ENCODE peak calls at places on chromosomes 4 and X, in six cellular contexts. T is stomach, S is adrenal gland, W is body of pancreas, B is sigmoid colon, N is ovary. X is an unnamed sample.

GRCh38 chrX:123846598-123847038 is 13.2 kb upstream of the XIAP start:
- DNase-seq in T (no peak), S (no peak), W (no peak), B (no peak), N (no peak), X (no peak)

GRCh38 chr4:182142146-182143085 is 100.8 kb upstream of the TENM3 start:
- DNase-seq in T (no peak), S (peak; percentile 27), W (no peak), B (no peak), N (no peak), X (no peak)

GRCh38 chr4:8185930-8186329 is 13.2 kb upstream of the SH3TC1 start:
- DNase-seq in T (no peak), S (no peak), W (no peak), B (no peak), N (no peak), X (no peak)

GRCh38 chr4:110624904-110625494 is 2.1 kb upstream of the PITX2 start:
- DNase-seq in T (no peak), S (no peak), W (no peak), B (no peak), N (no peak), X (no peak)

GRCh38 chrX:47629419-47630210 is at the start of gene CFP:
- DNase-seq in T (no peak), S (no peak), W (no peak), B (no peak), N (no peak), X (no peak)

GRCh38 chr4:161237495-161237894 is 926.3 kb downstream of the FSTL5 start:
- DNase-seq in T (no peak), S (no peak), W (no peak), B (no peak), N (no peak), X (no peak)

GRCh38 chrX:154013614-154014360 is 5.9 kb downstream of the IRAK1 start:
- DNase-seq in T (peak; percentile 41), S (no peak), W (no peak), B (no peak), N (peak; percentile 62), X (no peak)

GRCh38 chr4:106194801-106195200 is 121.2 kb downstream of the TBCK start:
- DNase-seq in T (no peak), S (no peak), W (no peak), B (no peak), N (no peak), X (no peak)

GRCh38 chr4:15755321-15755750 is 22.8 kb upstream of the CD38 start:
- DNase-seq in T (no peak), S (no peak), W (no peak), B (no peak), N (no peak), X (no peak)

GRCh38 chr4:17447056-17447455 is 64.8 kb downstream of the QDPR start:
- DNase-seq in T (no peak), S (no peak), W (no peak), B (no peak), N (no peak), X (no peak)

GRCh38 chr4:76002176-76002575 is 5.1 kb downstream of the CXCL9 start:
- DNase-seq in T (no peak), S (no peak), W (no peak), B (no peak), N (no peak), X (no peak)

GRCh38 chrX:103453655-103454054 is 65.6 kb downstream of the RAB40A start:
- DNase-seq in T (no peak), S (no peak), W (no peak), B (no peak), N (no peak), X (no peak)

GRCh38 chr4:57103051-57103450 is 7.1 kb downstream of the IGFBP7 start:
- DNase-seq in T (no peak), S (no peak), W (no peak), B (no peak), N (no peak), X (no peak)

GRCh38 chr4:109729155-109729562 is 711 bp downstream of the PLA2G12A start:
- DNase-seq in T (no peak), S (peak; percentile 38), W (no peak), B (no peak), N (no peak), X (no peak)

GRCh38 chr4:3062466-3062865 is 11.9 kb downstream of the HTT-AS start:
- DNase-seq in T (no peak), S (no peak), W (no peak), B (no peak), N (no peak), X (no peak)

GRCh38 chr4:119300072-119300387 is 21.9 kb downstream of the FABP2 start:
- DNase-seq in T (peak; percentile 33), S (peak; percentile 55), W (peak; percentile 56), B (peak; percentile 78), N (peak; percentile 54), X (no peak)

GRCh38 chr4:119302073-119302832 is 19.7 kb downstream of the FABP2 start:
- DNase-seq in T (no peak), S (peak; percentile 19), W (no peak), B (no peak), N (no peak), X (no peak)

GRCh38 chr4:119299221-119300071 is 22.5 kb downstream of the FABP2 start:
- DNase-seq in T (no peak), S (no peak), W (no peak), B (no peak), N (no peak), X (no peak)

GRCh38 chr4:119297795-119298194 is 24.1 kb downstream of the FABP2 start:
- DNase-seq in T (no peak), S (no peak), W (no peak), B (no peak), N (no peak), X (no peak)

GRCh38 chr4:119300388-119301131 is 21.4 kb downstream of the FABP2 start:
- DNase-seq in T (peak; percentile 97), S (peak; percentile 94), W (peak; percentile 96), B (peak; percentile 96), N (peak; percentile 93), X (no peak)
- TF ChIP-seq POLR2A in T (peak; percentile 55), S (peak; percentile 76), W (peak; percentile 78), B (peak; percentile 85), N (peak; percentile 82), X (no peak)

GRCh38 chrX:145816607-145817298 is 876 bp upstream of the SLITRK2 start:
- DNase-seq in T (no peak), S (no peak), W (no peak), B (no peak), N (no peak), X (no peak)

GRCh38 chrX:145818522-145819075 is 970 bp downstream of the SLITRK2 start:
- DNase-seq in T (no peak), S (no peak), W (no peak), B (no peak), N (no peak), X (no peak)

GRCh38 chrX:145817299-145817665 is 347 bp upstream of the SLITRK2 start:
- DNase-seq in T (no peak), S (no peak), W (no peak), B (no peak), N (no peak), X (no peak)

GRCh38 chrX:145820825-145821224 is 3.2 kb downstream of the SLITRK2 start:
- DNase-seq in T (no peak), S (no peak), W (no peak), B (no peak), N (no peak), X (no peak)

GRCh38 chrX:145817666-145818521 is at the start of gene SLITRK2:
- DNase-seq in T (no peak), S (no peak), W (peak; percentile 12), B (no peak), N (no peak), X (no peak)
- H3K4me3 ChIP-seq in T (peak within 1 kb of the TSS; percentile 30), S (no peak within 1 kb of the TSS), W (no peak within 1 kb of the TSS), B (peak within 1 kb of the TSS; percentile 24), N (peak within 1 kb of the TSS; percentile 10), X (peak within 1 kb of the TSS; percentile 30)

GRCh38 chr4:39467470-39467869 is 8.6 kb downstream of the LIAS start:
- DNase-seq in T (no peak), S (no peak), W (no peak), B (no peak), N (no peak), X (no peak)

GRCh38 chr4:39466747-39467146 is 7.9 kb downstream of the LIAS start:
- DNase-seq in T (no peak), S (no peak), W (no peak), B (no peak), N (no peak), X (no peak)

GRCh38 chr4:39472396-39472795 is 13.5 kb downstream of the LIAS start:
- DNase-seq in T (no peak), S (no peak), W (no peak), B (no peak), N (no peak), X (no peak)

GRCh38 chr4:39470402-39470801 is 11.5 kb downstream of the LIAS start:
- DNase-seq in T (no peak), S (no peak), W (no peak), B (no peak), N (no peak), X (no peak)

DNA sequence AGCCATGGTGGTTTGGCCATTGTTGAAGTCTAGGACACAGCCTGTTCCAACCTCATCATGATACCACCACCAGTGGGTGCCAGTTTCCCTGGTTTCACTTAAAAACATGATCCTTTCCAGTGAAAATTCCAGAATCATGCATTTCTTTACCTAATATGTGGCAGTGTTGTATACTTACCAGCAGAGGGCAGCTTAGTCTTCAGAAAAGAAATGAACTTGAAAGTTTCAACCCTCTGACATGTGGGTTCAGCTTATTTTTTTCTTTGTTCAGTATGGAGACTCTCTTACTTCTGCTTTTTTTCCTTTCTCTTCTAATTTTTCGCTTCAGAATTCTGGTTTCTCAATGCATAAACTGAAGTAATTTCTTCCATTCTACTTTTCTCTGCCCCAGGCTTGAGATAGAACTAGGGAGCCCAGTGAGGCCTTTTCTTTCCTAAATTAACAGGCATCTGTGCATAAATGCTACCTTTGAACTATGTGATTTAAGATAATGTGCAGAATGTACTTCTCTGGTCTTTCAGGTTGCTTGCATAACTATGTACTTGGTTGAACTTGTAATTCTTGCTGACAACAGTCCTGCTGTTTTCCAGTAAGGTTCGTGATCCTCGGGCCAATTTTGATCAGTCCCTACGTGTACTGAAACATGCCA is 10.7 kb downstream of the LIAS start:
- DNase-seq in T (no peak), S (peak; percentile 49), W (peak; percentile 52), B (no peak), N (peak; percentile 51), X (no peak)
- H3K4me1 ChIP-seq in T (no peaks in the 10 kb centered on the region), S (no peaks in the 10 kb centered on the region), W (peaks cover 5% of the 10 kb centered on the region), B (peaks cover 8% of the 10 kb centered on the region), N (no peaks in the 10 kb centered on the region), X (peaks cover 6% of the 10 kb centered on the region)

DNA sequence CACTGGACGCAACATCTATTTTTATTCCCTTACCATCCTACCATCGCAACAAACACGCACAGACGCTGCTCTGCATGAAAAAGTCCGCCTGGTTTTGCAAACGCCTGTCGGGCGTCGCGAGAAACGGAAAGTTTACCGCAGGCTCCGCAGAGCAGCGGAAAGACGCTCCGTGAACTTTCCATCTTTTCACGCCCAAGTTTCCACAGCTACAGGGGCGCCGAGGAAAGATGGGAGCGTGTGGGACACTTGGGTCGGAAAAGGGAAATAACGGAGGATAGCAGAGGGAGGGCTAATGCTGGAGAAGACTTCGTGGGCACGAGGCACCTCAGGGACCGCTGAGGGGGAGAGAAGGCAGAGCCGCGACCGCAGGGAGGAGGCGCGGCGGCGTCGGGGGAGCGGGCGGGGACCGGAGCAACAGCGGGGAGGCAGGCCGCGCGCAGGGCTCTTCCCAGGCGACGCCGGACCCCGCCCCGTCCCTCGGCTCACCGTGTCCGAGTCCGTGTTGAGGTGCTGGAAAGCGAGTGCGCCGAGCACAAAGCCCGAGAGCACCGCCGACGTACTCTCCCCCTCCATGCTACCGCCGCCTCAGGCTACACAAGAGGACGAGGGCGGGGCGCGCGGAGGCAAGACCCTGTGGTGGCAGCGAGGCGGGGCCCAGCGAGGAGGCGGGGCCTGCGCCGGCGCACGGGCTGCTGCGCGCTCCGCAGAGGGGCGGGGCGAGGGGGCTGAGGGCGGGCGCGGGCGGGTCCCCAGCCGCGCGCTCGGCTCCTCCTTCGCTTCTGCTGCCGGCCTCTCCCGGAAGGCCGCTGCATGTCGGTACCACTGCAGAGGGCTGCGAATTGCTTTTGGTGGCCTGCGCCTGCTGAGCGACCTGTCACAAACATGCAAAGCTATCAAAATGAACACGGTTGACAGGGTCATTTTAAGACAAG is at the start of gene ABRAXAS1:
- DNase-seq in T (peak; percentile 94), S (peak; percentile 94), W (peak; percentile 92), B (peak; percentile 97), N (peak; percentile 95), X (peak; percentile 71)
- TF ChIP-seq POLR2A in T (peak; percentile 17), S (peak; percentile 49), W (peak; percentile 60), B (peak; percentile 35), N (peak; percentile 87), X (peak; percentile 87)